ENCODE peak calls at places on chromosomes 16 and 17, in seven cellular contexts. F is ureter, N is Peyer's patch, L is fibroblast of mammary gland, J is HT-29, W is ecto neural progenitor cell, T is left lung. E is an unnamed sample.

GRCh38 chr17:68611353-68612227 is 10.4 kb upstream of the FAM20A start:
- DNase-seq in N (no peak), F (no peak), L (no peak), W (no peak), T (no peak), J (no peak), E (no peak)

GRCh38 chr16:71347146-71347545 is 11.4 kb upstream of the CALB2 start:
- DNase-seq in F (no peak), T (no peak), J (no peak), W (no peak), N (no peak), L (no peak), E (no peak)

GRCh38 chr17:72266099-72266852 is 145.5 kb downstream of the SOX9 start:
- DNase-seq in J (no peak), F (no peak), T (no peak), N (no peak), L (no peak), W (no peak), E (peak; percentile 22)

GRCh38 chr17:67221062-67221998 is 23.7 kb downstream of the HELZ start:
- DNase-seq in W (no peak), F (no peak), L (peak; percentile 37), J (peak; percentile 69), N (no peak), T (no peak), E (peak; percentile 22)

GRCh38 chr16:69724981-69725479 is 1.3 kb downstream of the NQO1 start:
- DNase-seq in F (no peak), J (peak; percentile 48), W (no peak), T (no peak), N (peak; percentile 33), L (no peak), E (no peak)

GRCh38 chr16:81444448-81445121 is at the start of gene CMIP:
- DNase-seq in T (peak; percentile 95), F (peak; percentile 83), J (peak; percentile 81), W (peak; percentile 92), N (peak; percentile 90), L (peak; percentile 60), E (peak; percentile 78)

GRCh38 chr16:46765050-46765449 is 16.9 kb upstream of the MYLK3 start:
- DNase-seq in L (peak; percentile 55), N (no peak), F (no peak), T (no peak), J (no peak), W (no peak), E (no peak)

GRCh38 chr17:56351675-56352074 is 198.4 kb downstream of the ANKFN1 start:
- DNase-seq in N (no peak), J (no peak), L (no peak), F (no peak), T (no peak), W (no peak), E (no peak)

GRCh38 chr17:74031314-74032080 is 172.0 kb upstream of the RPL38 start:
- DNase-seq in N (no peak), W (no peak), J (no peak), T (no peak), L (no peak), F (no peak), E (no peak)

GRCh38 chr16:47143677-47144558 is at the start of gene NETO2:
- DNase-seq in F (peak; percentile 49), J (peak; percentile 30), L (peak; percentile 49), T (peak; percentile 92), W (peak; percentile 77), N (peak; percentile 83), E (peak; percentile 17)

GRCh38 chr16:84648595-84649510 is 542 bp downstream of the KLHL36 start:
- DNase-seq in L (no peak), N (peak; percentile 75), T (peak; percentile 94), J (peak; percentile 31), W (peak; percentile 69), F (peak; percentile 57), E (peak; percentile 48)

GRCh38 chr16:70760221-70760620 is 40.7 kb downstream of the VAC14 start:
- DNase-seq in N (no peak), L (peak; percentile 28), T (no peak), J (no peak), F (no peak), W (no peak), E (no peak)

GRCh38 chr17:56785997-56786680 is 47.6 kb downstream of the C17orf67 start:
- DNase-seq in F (no peak), N (peak; percentile 50), J (no peak), L (no peak), W (peak; percentile 39), T (no peak), E (no peak)

GRCh38 chr17:78748730-78749317 is 33.2 kb downstream of the CYTH1 start:
- DNase-seq in W (no peak), T (peak; percentile 84), F (peak; percentile 79), L (peak; percentile 80), N (peak; percentile 91), J (no peak), E (peak; percentile 41)

GRCh38 chr17:41777157-41777578 is 9.3 kb downstream of the JUP start:
- DNase-seq in N (no peak), T (no peak), J (no peak), W (no peak), L (peak; percentile 47), F (no peak), E (no peak)

GRCh38 chr17:41486809-41487530 is 2.7 kb downstream of the KRT36 start:
- DNase-seq in F (no peak), L (no peak), T (peak; percentile 92), J (peak; percentile 44), N (peak; percentile 83), W (peak; percentile 82), E (no peak)

GRCh38 chr17:80826346-80826954 is 165.2 kb upstream of the CHMP6 start:
- DNase-seq in N (no peak), L (no peak), J (no peak), T (peak; percentile 80), F (no peak), W (no peak), E (no peak)

GRCh38 chr16:89471225-89471624 is 19.1 kb downstream of the ANKRD11 start:
- DNase-seq in J (no peak), T (no peak), L (peak; percentile 80), F (no peak), W (no peak), N (no peak), E (no peak)

GRCh38 chr16:58024673-58025350 is 742 bp upstream of the MMP15 start:
- DNase-seq in J (peak; percentile 83), W (peak; percentile 69), N (peak; percentile 90), T (peak; percentile 88), F (peak; percentile 83), L (no peak), E (no peak)

GRCh38 chr16:11994187-11995119 is 17.9 kb downstream of the SNX29 start:
- DNase-seq in W (no peak), T (no peak), N (peak; percentile 56), J (no peak), F (no peak), L (no peak), E (no peak)

GRCh38 chr16:51636913-51637743 is 486.1 kb upstream of the SALL1 start:
- DNase-seq in T (no peak), W (no peak), L (peak; percentile 43), N (no peak), F (no peak), J (no peak), E (no peak)

GRCh38 chr17:42307362-42307927 is 19.1 kb downstream of the STAT5A start:
- DNase-seq in F (no peak), L (no peak), T (no peak), N (no peak), J (no peak), W (no peak), E (no peak)

GRCh38 chr17:80811181-80812105 is 180.2 kb upstream of the CHMP6 start:
- DNase-seq in L (no peak), W (no peak), J (no peak), N (peak; percentile 33), F (no peak), T (no peak), E (no peak)

GRCh38 chr17:77155125-77155524 is 14.4 kb downstream of the SEC14L1 start:
- DNase-seq in N (no peak), T (no peak), L (no peak), W (no peak), J (no peak), F (no peak), E (no peak)

GRCh38 chr17:42387221-42387657 is 1.0 kb downstream of the STAT3 start:
- DNase-seq in N (peak; percentile 44), T (no peak), F (no peak), W (no peak), L (peak; percentile 87), J (peak; percentile 28), E (peak; percentile 71)

GRCh38 chr17:2853722-2854580 is 57.7 kb downstream of the RAP1GAP2 start:
- DNase-seq in W (peak; percentile 74), J (no peak), L (peak; percentile 14), F (no peak), N (peak; percentile 58), T (peak; percentile 80), E (peak; percentile 16)

GRCh38 chr16:27520982-27521673 is 28.6 kb downstream of the GTF3C1 start:
- DNase-seq in T (no peak), N (no peak), J (no peak), L (no peak), W (no peak), F (peak; percentile 55), E (no peak)

GRCh38 chr17:4771519-4772234 is at the start of gene TM4SF5:
- DNase-seq in F (no peak), N (peak; percentile 91), T (no peak), J (peak; percentile 70), L (no peak), W (no peak), E (no peak)

GRCh38 chr17:17613708-17614114 is 22.2 kb upstream of the PEMT start:
- DNase-seq in F (peak; percentile 67), W (peak; percentile 77), N (peak; percentile 74), J (peak; percentile 77), L (peak; percentile 80), T (no peak), E (peak; percentile 39)